ENCODE peak calls at places on chromosomes 2 and 18, in nine cellular contexts. A is mucosa of descending colon, Z is bronchial epithelial cell, G is lower lobe of right lung, D is colonic mucosa, L is uterus, X is GM12865, C is Peyer's patch, R is A673. S is an unnamed sample.

GRCh38 chr2:191462370-191462769 is 215.6 kb upstream of the NABP1 start:
- DNase-seq in D (no peak), R (no peak), L (no peak), G (no peak), Z (no peak), X (no peak), C (no peak), A (no peak), S (no peak)

GRCh38 chr18:52319423-52319822 is 20.6 kb upstream of the DCC start:
- DNase-seq in D (no peak), X (no peak), L (no peak), R (peak; percentile 92), A (no peak), Z (no peak), C (no peak), G (no peak), S (no peak)

GRCh38 chr2:214706986-214707385 is 102.5 kb downstream of the BARD1 start:
- DNase-seq in R (no peak), Z (peak; percentile 15), G (no peak), X (no peak), D (no peak), A (no peak), L (no peak), C (no peak), S (peak; percentile 62)

GRCh38 chr18:58535340-58536186 is 93.3 kb downstream of the ALPK2 start:
- DNase-seq in R (no peak), Z (no peak), X (peak; percentile 97), C (no peak), G (no peak), D (no peak), A (no peak), L (no peak), S (peak; percentile 64)

GRCh38 chr2:58574873-58575272 is 333.7 kb upstream of the FANCL start:
- DNase-seq in L (no peak), G (no peak), R (no peak), D (no peak), C (no peak), Z (peak; percentile 92), X (no peak), A (no peak), S (no peak)

GRCh38 chr2:134435936-134436335 is 182.1 kb downstream of the MGAT5 start:
- DNase-seq in D (no peak), R (no peak), L (no peak), A (no peak), X (no peak), G (no peak), Z (no peak), C (no peak), S (no peak)

GRCh38 chr2:233426619-233427342 is 72.5 kb downstream of the DGKD start:
- DNase-seq in C (no peak), X (no peak), Z (peak; percentile 91), D (no peak), G (no peak), A (no peak), R (peak; percentile 63), L (no peak), S (peak; percentile 66)

GRCh38 chr2:208129804-208130712 is at the start of gene CRYGC:
- DNase-seq in X (no peak), D (peak; percentile 25), G (no peak), R (no peak), A (no peak), L (no peak), C (peak; percentile 63), Z (peak; percentile 21), S (no peak)

GRCh38 chr2:21382980-21383520 is 259.3 kb downstream of the TDRD15 start:
- DNase-seq in Z (no peak), R (no peak), C (no peak), G (no peak), L (no peak), D (no peak), X (no peak), A (no peak), S (no peak)

GRCh38 chr2:70029814-70030409 is 57.4 kb upstream of the PCBP1 start:
- DNase-seq in D (peak; percentile 63), X (no peak), R (peak; percentile 95), G (peak; percentile 48), C (no peak), L (peak; percentile 65), Z (no peak), A (peak; percentile 57), S (peak; percentile 88)

GRCh38 chr2:42133771-42134195 is 35.4 kb upstream of the EML4 start:
- DNase-seq in C (no peak), D (no peak), A (no peak), Z (no peak), L (no peak), R (no peak), G (no peak), X (no peak), S (no peak)

GRCh38 chr2:207133862-207134519 is 31.8 kb downstream of the KLF7 start:
- DNase-seq in Z (peak; percentile 81), R (peak; percentile 92), A (no peak), L (peak; percentile 94), G (peak; percentile 78), X (no peak), D (peak; percentile 26), C (no peak), S (peak; percentile 98)

GRCh38 chr2:20343128-20343527 is 7.5 kb downstream of the PUM2 start:
- DNase-seq in D (no peak), G (no peak), A (no peak), R (no peak), X (no peak), C (no peak), Z (peak; percentile 31), L (no peak), S (no peak)

GRCh38 chr2:64975232-64975791 is 13.9 kb upstream of the SLC1A4 start:
- DNase-seq in D (no peak), X (no peak), A (no peak), R (no peak), L (no peak), Z (peak; percentile 47), G (no peak), C (no peak), S (peak; percentile 22)

GRCh38 chr2:237242091-237242536 is 156.4 kb downstream of the COPS8 start:
- DNase-seq in A (no peak), Z (no peak), C (no peak), D (no peak), R (no peak), L (no peak), G (no peak), X (no peak), S (no peak)

GRCh38 chr2:74414913-74415761 is 6.3 kb downstream of the C2orf81 start:
- DNase-seq in D (peak; percentile 56), X (no peak), Z (no peak), L (peak; percentile 67), A (peak; percentile 73), R (no peak), G (peak; percentile 66), C (no peak), S (no peak)

GRCh38 chr18:24014062-24014985 is at the start of gene TTC39C:
- DNase-seq in A (peak; percentile 87), D (peak; percentile 72), R (peak; percentile 76), X (peak; percentile 85), L (peak; percentile 78), G (peak; percentile 86), Z (peak; percentile 53), C (peak; percentile 81), S (peak; percentile 73)

GRCh38 chr2:239881561-239882320 is 143.4 kb downstream of the NDUFA10 start:
- DNase-seq in A (no peak), X (no peak), C (no peak), R (no peak), D (peak; percentile 15), G (no peak), L (peak; percentile 59), Z (no peak), S (peak; percentile 33)

GRCh38 chr18:26017929-26018328 is 72.5 kb downstream of the SS18 start:
- DNase-seq in D (no peak), C (no peak), G (no peak), L (no peak), A (no peak), Z (no peak), R (peak; percentile 19), X (peak; percentile 11), S (no peak)

GRCh38 chr18:26021061-26021754 is 69.2 kb downstream of the SS18 start:
- DNase-seq in A (no peak), C (no peak), Z (no peak), G (no peak), D (no peak), L (no peak), X (no peak), R (no peak), S (no peak)

GRCh38 chr18:26022585-26022984 is 67.8 kb downstream of the SS18 start:
- DNase-seq in Z (no peak), L (no peak), G (no peak), C (no peak), A (no peak), D (no peak), X (no peak), R (no peak), S (no peak)
- H3K4me3 ChIP-seq in Z (no peak overlapping the region), L (no peak overlapping the region), G (no peak overlapping the region), C (no peak overlapping the region), A (no peak overlapping the region), D (no peak overlapping the region), X (no peak overlapping the region), R (no peak overlapping the region), S (no peak overlapping the region)

DNA sequence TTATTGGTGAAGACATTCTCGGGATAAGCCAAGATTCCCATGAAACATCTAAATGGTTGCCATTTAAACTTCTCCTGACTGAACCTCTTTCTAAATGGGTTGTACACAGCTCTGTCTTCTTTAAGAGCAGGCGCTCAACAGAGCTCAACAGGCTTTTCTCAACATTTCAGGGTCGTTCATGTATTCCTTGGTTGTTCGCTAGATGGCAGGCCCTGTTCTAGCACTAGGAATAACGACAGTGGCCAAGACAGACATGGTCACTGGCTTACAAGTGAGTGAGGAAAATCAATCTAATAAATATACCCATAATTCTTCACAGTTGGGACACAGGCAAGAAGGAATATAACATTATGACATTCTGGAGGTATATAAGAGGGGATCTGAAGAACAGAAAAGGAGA is 154.5 kb downstream of the SMAD2 start:
- DNase-seq in X (peak; percentile 29), D (no peak), R (no peak), G (no peak), L (no peak), A (no peak), C (no peak), Z (peak; percentile 9), S (peak; percentile 60)
- TF ChIP-seq CTCF in X (peak; percentile 14), D (no peak), R (no peak), G (peak; percentile 19), L (no peak), A (no peak), C (no peak), Z (no peak), S (peak; percentile 43)

GRCh38 chr2:3130889-3131635 is 246.6 kb downstream of the EIPR1 start:
- DNase-seq in L (no peak), C (no peak), D (no peak), G (no peak), Z (no peak), A (no peak), X (no peak), R (peak; percentile 80), S (no peak)
- H3K4me3 ChIP-seq in L (no peak overlapping the region), C (no peak overlapping the region), D (no peak overlapping the region), G (no peak overlapping the region), Z (no peak overlapping the region), A (no peak overlapping the region), X (no peak overlapping the region), R (no peak overlapping the region), S (no peak overlapping the region)

DNA sequence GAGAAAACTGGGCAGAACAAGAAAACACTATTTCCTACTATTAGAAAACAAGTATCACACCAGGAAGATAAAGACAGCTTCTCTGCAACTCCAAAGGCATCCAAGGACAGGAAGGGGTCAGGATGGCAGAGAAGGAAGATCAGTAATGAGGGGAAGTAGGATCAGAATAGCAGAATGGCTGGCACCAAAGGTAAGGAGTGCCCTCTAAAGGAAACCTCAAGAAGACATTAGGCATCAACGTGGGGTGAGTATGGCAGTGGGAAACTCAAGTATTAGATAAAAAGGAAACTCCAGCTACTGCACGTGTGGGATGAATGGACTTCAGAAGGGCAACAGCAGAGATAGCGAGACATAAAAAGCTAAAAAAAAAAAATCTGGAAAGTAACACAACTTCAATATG is 25.9 kb downstream of the HDLBP start:
- DNase-seq in L (no peak), A (no peak), X (no peak), D (no peak), R (no peak), Z (no peak), C (no peak), G (no peak), S (no peak)
- TF ChIP-seq CTCF in L (no peak), A (no peak), X (no peak), D (no peak), R (peak; percentile 18), Z (peak; percentile 22), C (no peak), G (no peak), S (no peak)